ENCODE peak calls at places on chromosome 4, in five cellular contexts. D is endothelial cell of umbilical vein, I is HCT116, H is tibial artery, F is AG04450. S is an unnamed sample.

GRCh38 chr4:73573794-73574528 is 46.3 kb downstream of the RASSF6 start:
- DNase-seq in H (peak; percentile 41), D (peak; percentile 73), F (peak; percentile 75), I (peak; percentile 54), S (peak; percentile 94)

GRCh38 chr4:52950226-52950625 is 88.1 kb downstream of the RASL11B start:
- DNase-seq in D (no peak), H (no peak), I (no peak), F (no peak), S (no peak)

GRCh38 chr4:38132843-38133662 is 172.9 kb downstream of the PTTG2 start:
- DNase-seq in I (no peak), F (no peak), D (no peak), H (no peak), S (no peak)

GRCh38 chr4:81021526-81021944 is 9.0 kb upstream of the BMP3 start:
- DNase-seq in I (no peak), F (no peak), H (no peak), D (no peak), S (no peak)

GRCh38 chr4:128516568-128516967 is 229.0 kb upstream of the PGRMC2 start:
- DNase-seq in H (no peak), D (peak; percentile 13), I (no peak), F (peak; percentile 85), S (no peak)

GRCh38 chr4:185127021-185127925 is 15.8 kb upstream of the SLC25A4 start:
- DNase-seq in I (no peak), F (no peak), D (peak; percentile 15), H (no peak), S (peak; percentile 23)

GRCh38 chr4:68271851-68272756 is 26.6 kb upstream of the TMPRSS11B start:
- DNase-seq in D (peak; percentile 73), H (no peak), F (peak; percentile 30), I (peak; percentile 21), S (peak; percentile 77)

GRCh38 chr4:107791902-107792301 is 32.8 kb upstream of the SGMS2 start:
- DNase-seq in H (no peak), F (no peak), D (peak; percentile 65), I (no peak), S (no peak)

GRCh38 chr4:26298198-26298950 is 22.4 kb upstream of the RBPJ start:
- DNase-seq in F (peak; percentile 58), I (no peak), H (no peak), D (peak; percentile 6), S (peak; percentile 67)

GRCh38 chr4:7045961-7046921 is 3.1 kb downstream of the TADA2B start:
- DNase-seq in D (no peak), H (no peak), F (no peak), I (no peak), S (no peak)
- H3K4me3 ChIP-seq in D (no peak overlapping the region), H (no peak overlapping the region), F (no peak overlapping the region), I (no peak overlapping the region), S (no peak overlapping the region)

GRCh38 chr4:123659759-123660158 is 263.2 kb downstream of the SPRY1 start:
- DNase-seq in F (no peak), H (no peak), I (no peak), D (peak; percentile 37), S (peak; percentile 20)
- TF ChIP-seq CTCF in F (peak; percentile 17), H (peak; percentile 27), I (no peak), D (peak; percentile 15), S (peak; percentile 17)

GRCh38 chr4:169665039-169665732 is 44.8 kb downstream of the CLCN3 start:
- DNase-seq in D (peak; percentile 44), F (no peak), H (no peak), I (no peak), S (no peak)
- H3K4me3 ChIP-seq in D (no peak overlapping the region), F (no peak overlapping the region), H (no peak overlapping the region), I (no peak overlapping the region), S (no peak overlapping the region)

GRCh38 chr4:168880811-168881595 is 129.1 kb downstream of the CBR4 start:
- DNase-seq in I (no peak), D (no peak), H (no peak), F (no peak), S (no peak)
- TF ChIP-seq CTCF in I (no peak), D (no peak), H (no peak), F (no peak), S (no peak)

DNA sequence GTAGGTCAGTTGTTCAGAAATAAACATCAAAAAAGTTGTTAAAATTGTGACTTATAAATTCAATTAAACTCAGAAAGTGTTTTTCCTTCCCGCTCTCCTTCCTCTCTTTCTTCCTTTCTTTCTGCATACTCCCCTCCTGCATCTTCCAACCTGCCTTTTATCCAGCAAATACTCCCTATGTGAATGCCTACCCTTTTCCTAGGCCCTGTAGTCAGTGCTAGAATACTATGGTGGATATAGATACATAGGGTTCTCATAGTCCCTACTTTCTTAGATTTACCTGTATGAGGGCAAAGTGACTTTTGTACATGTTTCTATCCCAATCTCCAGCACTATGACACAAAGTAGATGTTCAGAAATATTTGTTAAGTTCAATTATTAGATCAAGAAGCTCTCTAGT is 805 bp downstream of the SULT1E1 start:
- DNase-seq in F (no peak), H (no peak), D (no peak), I (no peak), S (no peak)
- H3K4me3 ChIP-seq in F (no peak overlapping the region), H (no peak overlapping the region), D (peak overlapping the region; percentile 6), I (no peak overlapping the region), S (peak overlapping the region; percentile 27)

DNA sequence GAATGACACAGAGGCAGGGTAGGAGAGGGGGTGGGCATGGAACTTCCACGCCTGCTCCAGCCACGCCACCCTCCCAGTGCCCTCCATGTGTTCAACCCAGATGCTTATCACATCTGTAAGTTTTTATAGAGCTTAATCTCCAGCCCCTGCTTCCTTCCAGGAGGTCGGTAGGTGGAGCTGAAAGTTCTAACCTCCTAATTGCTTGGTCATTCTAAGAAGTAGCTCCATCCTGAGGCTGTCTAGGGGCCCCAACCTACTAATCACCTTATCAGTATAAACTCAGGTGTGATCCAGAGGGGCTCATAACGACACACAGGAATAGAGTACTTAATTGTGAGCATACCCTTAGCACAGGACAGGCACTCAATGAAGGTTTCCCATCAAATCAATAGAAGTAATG is 18.3 kb downstream of the QDPR start:
- DNase-seq in D (no peak), I (no peak), H (no peak), F (no peak), S (no peak)
- TF ChIP-seq CTCF in D (no peak), I (no peak), H (no peak), F (no peak), S (no peak)

DNA sequence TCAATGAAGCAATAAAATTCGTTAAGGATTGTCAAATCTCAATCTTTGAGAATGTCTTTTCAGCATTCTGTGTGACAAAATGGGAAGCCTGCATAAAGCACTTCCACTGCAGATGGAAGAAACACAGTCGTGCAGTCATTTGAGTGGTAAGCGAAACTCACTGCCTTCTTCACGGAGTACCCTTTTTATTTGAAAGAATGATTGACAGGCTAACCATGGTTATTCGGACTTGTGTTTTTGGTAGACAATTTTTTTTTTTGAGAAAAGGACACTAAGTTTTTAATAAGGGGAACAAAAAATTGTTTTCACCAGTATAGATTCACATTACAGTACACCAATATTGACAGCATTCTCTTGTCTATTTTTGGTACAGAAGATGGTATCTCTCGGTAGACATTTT is 86.9 kb upstream of the MSX1 start:
- DNase-seq in F (no peak), D (no peak), H (no peak), I (no peak), S (no peak)
- H3K4me3 ChIP-seq in F (no peak overlapping the region), D (no peak overlapping the region), H (no peak overlapping the region), I (no peak overlapping the region), S (no peak overlapping the region)

S was measured in cardiac fibroblast.